ENCODE peak calls at places on chromosome 1, in five cellular contexts. One of them, this sample, is unnamed.

GRCh38 chr1:33905241-33905640 is 41.4 kb downstream of the HMGB4 start:
- DNase-seq in endothelial cell of umbilical vein: no peak
- DNase-seq in H9: no peak
- DNase-seq in SK-N-SH: no peak
- DNase-seq in IMR-90: no peak
- DNase-seq in this sample: no peak

GRCh38 chr1:40857737-40858136 is 4.4 kb downstream of the CITED4 start:
- DNase-seq in endothelial cell of umbilical vein: no peak
- DNase-seq in H9: no peak
- DNase-seq in SK-N-SH: no peak
- DNase-seq in IMR-90: no peak
- DNase-seq in this sample: no peak

GRCh38 chr1:44826375-44827196 is 16.5 kb downstream of the PTCH2 start:
- DNase-seq in endothelial cell of umbilical vein: peak
- DNase-seq in H9: peak
- DNase-seq in SK-N-SH: peak
- DNase-seq in IMR-90: no peak
- DNase-seq in this sample: no peak

GRCh38 chr1:41900611-41901444 is 17.9 kb downstream of the HIVEP3 start:
- DNase-seq in endothelial cell of umbilical vein: peak
- DNase-seq in H9: no peak
- DNase-seq in SK-N-SH: no peak
- DNase-seq in IMR-90: peak
- DNase-seq in this sample: peak

GRCh38 chr1:239247299-239247698 is 139.1 kb upstream of the CHRM3 start:
- DNase-seq in endothelial cell of umbilical vein: no peak
- DNase-seq in H9: no peak
- DNase-seq in SK-N-SH: no peak
- DNase-seq in IMR-90: no peak
- DNase-seq in this sample: peak

GRCh38 chr1:159598196-159598595 is 10.6 kb downstream of the APCS start:
- DNase-seq in endothelial cell of umbilical vein: peak
- DNase-seq in H9: no peak
- DNase-seq in SK-N-SH: no peak
- DNase-seq in IMR-90: peak
- DNase-seq in this sample: peak

GRCh38 chr1:214563881-214564280 is 12.5 kb upstream of the PTPN14 start:
- DNase-seq in endothelial cell of umbilical vein: no peak
- DNase-seq in H9: no peak
- DNase-seq in SK-N-SH: no peak
- DNase-seq in IMR-90: peak
- DNase-seq in this sample: peak

GRCh38 chr1:218390625-218391024 is 45.5 kb downstream of the TGFB2 start:
- DNase-seq in endothelial cell of umbilical vein: peak
- DNase-seq in H9: no peak
- DNase-seq in SK-N-SH: peak
- DNase-seq in IMR-90: no peak
- DNase-seq in this sample: no peak

GRCh38 chr1:59707216-59707615 is 107.5 kb upstream of the HOOK1 start:
- DNase-seq in endothelial cell of umbilical vein: peak
- DNase-seq in H9: no peak
- DNase-seq in SK-N-SH: no peak
- DNase-seq in IMR-90: peak
- DNase-seq in this sample: peak

GRCh38 chr1:197921235-197922069 is 4.3 kb downstream of the LHX9 start:
- DNase-seq in endothelial cell of umbilical vein: no peak
- DNase-seq in H9: peak
- DNase-seq in SK-N-SH: no peak
- DNase-seq in IMR-90: no peak
- DNase-seq in this sample: no peak

GRCh38 chr1:85992756-85993155 is 163.8 kb downstream of the COL24A1 start:
- DNase-seq in endothelial cell of umbilical vein: peak
- DNase-seq in H9: no peak
- DNase-seq in SK-N-SH: no peak
- DNase-seq in IMR-90: peak
- DNase-seq in this sample: peak

GRCh38 chr1:202501281-202501680 is 152.8 kb downstream of the PPP1R12B start:
- DNase-seq in endothelial cell of umbilical vein: peak
- DNase-seq in H9: no peak
- DNase-seq in SK-N-SH: peak
- DNase-seq in IMR-90: peak
- DNase-seq in this sample: peak

GRCh38 chr1:1351511-1352427 is 2.6 kb upstream of the DVL1 start:
- DNase-seq in endothelial cell of umbilical vein: no peak
- DNase-seq in H9: no peak
- DNase-seq in SK-N-SH: no peak
- DNase-seq in IMR-90: peak
- DNase-seq in this sample: peak

GRCh38 chr1:40780678-40781613 is 2.6 kb upstream of the KCNQ4 start:
- DNase-seq in endothelial cell of umbilical vein: no peak
- DNase-seq in H9: no peak
- DNase-seq in SK-N-SH: no peak
- DNase-seq in IMR-90: peak
- DNase-seq in this sample: peak

GRCh38 chr1:218480137-218480536 is 135.0 kb downstream of the TGFB2 start:
- DNase-seq in endothelial cell of umbilical vein: peak
- DNase-seq in H9: no peak
- DNase-seq in SK-N-SH: no peak
- DNase-seq in IMR-90: peak
- DNase-seq in this sample: peak

GRCh38 chr1:214165850-214166374 is 115.0 kb upstream of the SMYD2 start:
- DNase-seq in endothelial cell of umbilical vein: no peak
- DNase-seq in H9: no peak
- DNase-seq in SK-N-SH: peak
- DNase-seq in IMR-90: no peak
- DNase-seq in this sample: no peak

GRCh38 chr1:59178339-59178744 is 118.6 kb upstream of the FGGY start:
- DNase-seq in endothelial cell of umbilical vein: no peak
- DNase-seq in H9: no peak
- DNase-seq in SK-N-SH: no peak
- DNase-seq in IMR-90: peak
- DNase-seq in this sample: peak

GRCh38 chr1:213987876-213988638 is at the start of gene PROX1:
- DNase-seq in endothelial cell of umbilical vein: peak
- DNase-seq in H9: peak
- DNase-seq in SK-N-SH: peak
- DNase-seq in IMR-90: peak
- DNase-seq in this sample: peak

GRCh38 chr1:154956557-154956956 is 658 bp upstream of the PBXIP1 start:
- DNase-seq in endothelial cell of umbilical vein: peak
- DNase-seq in H9: no peak
- DNase-seq in SK-N-SH: no peak
- DNase-seq in IMR-90: no peak
- DNase-seq in this sample: peak

GRCh38 chr1:188958461-188959115 is 1519.1 kb downstream of the BRINP3 start:
- DNase-seq in endothelial cell of umbilical vein: no peak
- DNase-seq in H9: no peak
- DNase-seq in SK-N-SH: no peak
- DNase-seq in IMR-90: peak
- DNase-seq in this sample: peak

GRCh38 chr1:151472852-151473731 is 13.8 kb upstream of the POGZ start:
- DNase-seq in endothelial cell of umbilical vein: peak
- DNase-seq in H9: peak
- DNase-seq in SK-N-SH: peak
- DNase-seq in IMR-90: peak
- DNase-seq in this sample: peak

GRCh38 chr1:36128126-36128904 is 3.3 kb upstream of the COL8A2 start:
- DNase-seq in endothelial cell of umbilical vein: no peak
- DNase-seq in H9: no peak
- DNase-seq in SK-N-SH: peak
- DNase-seq in IMR-90: peak
- DNase-seq in this sample: no peak

GRCh38 chr1:167737169-167737568 is 15.4 kb downstream of the MPZL1 start:
- DNase-seq in endothelial cell of umbilical vein: no peak
- DNase-seq in H9: no peak
- DNase-seq in SK-N-SH: no peak
- DNase-seq in IMR-90: no peak
- DNase-seq in this sample: no peak

GRCh38 chr1:78092686-78093085 is 46.9 kb downstream of the GIPC2 start:
- DNase-seq in endothelial cell of umbilical vein: no peak
- DNase-seq in H9: no peak
- DNase-seq in SK-N-SH: no peak
- DNase-seq in IMR-90: no peak
- DNase-seq in this sample: no peak
- H3K9ac ChIP-seq in endothelial cell of umbilical vein: no peak
- H3K9ac ChIP-seq in H9: no peak
- H3K9ac ChIP-seq in SK-N-SH: no peak
- H3K9ac ChIP-seq in IMR-90: no peak
- H3K9ac ChIP-seq in this sample: no peak

GRCh38 chr1:199087081-199087614 is 448.3 kb downstream of the PTPRC start:
- DNase-seq in endothelial cell of umbilical vein: no peak
- DNase-seq in H9: no peak
- DNase-seq in SK-N-SH: no peak
- DNase-seq in IMR-90: peak
- DNase-seq in this sample: peak

GRCh38 chr1:199083680-199084079 is 444.8 kb downstream of the PTPRC start:
- DNase-seq in endothelial cell of umbilical vein: no peak
- DNase-seq in H9: no peak
- DNase-seq in SK-N-SH: peak
- DNase-seq in IMR-90: peak
- DNase-seq in this sample: peak

GRCh38 chr1:199084293-199084692 is 445.5 kb downstream of the PTPRC start:
- DNase-seq in endothelial cell of umbilical vein: no peak
- DNase-seq in H9: no peak
- DNase-seq in SK-N-SH: no peak
- DNase-seq in IMR-90: peak
- DNase-seq in this sample: peak

GRCh38 chr1:199085903-199086302 is 447.1 kb downstream of the PTPRC start:
- DNase-seq in endothelial cell of umbilical vein: no peak
- DNase-seq in H9: no peak
- DNase-seq in SK-N-SH: no peak
- DNase-seq in IMR-90: no peak
- DNase-seq in this sample: no peak

GRCh38 chr1:199089393-199090122 is 450.7 kb downstream of the PTPRC start:
- DNase-seq in endothelial cell of umbilical vein: no peak
- DNase-seq in H9: no peak
- DNase-seq in SK-N-SH: no peak
- DNase-seq in IMR-90: peak
- DNase-seq in this sample: no peak
- H3K9ac ChIP-seq in endothelial cell of umbilical vein: no peak
- H3K9ac ChIP-seq in H9: no peak
- H3K9ac ChIP-seq in SK-N-SH: no peak
- H3K9ac ChIP-seq in IMR-90: no peak
- H3K9ac ChIP-seq in this sample: no peak

DNA sequence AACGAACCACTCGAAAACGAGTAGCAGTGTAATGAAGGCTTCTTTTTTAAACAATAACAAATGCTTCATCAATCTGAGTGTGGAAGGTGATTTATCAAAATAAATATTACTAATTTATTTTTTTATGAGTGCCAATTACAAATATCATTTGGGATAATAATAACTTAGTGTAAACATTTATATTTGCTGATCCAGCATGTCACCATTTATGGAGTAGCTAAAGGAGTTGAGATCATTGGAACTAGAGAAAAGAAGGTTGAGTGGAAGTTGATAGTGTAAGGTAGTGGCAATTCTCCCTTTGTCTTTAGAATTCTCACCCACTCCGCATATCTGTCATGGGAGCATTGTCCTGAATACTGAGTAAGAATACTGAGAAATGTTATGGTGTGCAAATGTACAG is 67.1 kb upstream of the KIF26B start:
- DNase-seq in endothelial cell of umbilical vein: no peak
- DNase-seq in H9: no peak
- DNase-seq in SK-N-SH: no peak
- DNase-seq in IMR-90: no peak
- DNase-seq in this sample: no peak
- H3K9ac ChIP-seq in endothelial cell of umbilical vein: no peak
- H3K9ac ChIP-seq in H9: no peak
- H3K9ac ChIP-seq in SK-N-SH: no peak
- H3K9ac ChIP-seq in IMR-90: no peak
- H3K9ac ChIP-seq in this sample: no peak

GRCh38 chr1:157696966-157697628 is 3.5 kb downstream of the FCRL3 start:
- DNase-seq in endothelial cell of umbilical vein: no peak
- DNase-seq in H9: no peak
- DNase-seq in SK-N-SH: no peak
- DNase-seq in IMR-90: no peak
- DNase-seq in this sample: no peak

GRCh38 chr1:157697781-157698569 is 2.6 kb downstream of the FCRL3 start:
- DNase-seq in endothelial cell of umbilical vein: no peak
- DNase-seq in H9: no peak
- DNase-seq in SK-N-SH: no peak
- DNase-seq in IMR-90: no peak
- DNase-seq in this sample: no peak

GRCh38 chr1:157700711-157701110 is at the start of gene FCRL3:
- DNase-seq in endothelial cell of umbilical vein: no peak
- DNase-seq in H9: no peak
- DNase-seq in SK-N-SH: no peak
- DNase-seq in IMR-90: no peak
- DNase-seq in this sample: no peak

GRCh38 chr1:157702308-157702825 is 1.8 kb upstream of the FCRL3 start:
- DNase-seq in endothelial cell of umbilical vein: no peak
- DNase-seq in H9: no peak
- DNase-seq in SK-N-SH: no peak
- DNase-seq in IMR-90: no peak
- DNase-seq in this sample: no peak

DNA sequence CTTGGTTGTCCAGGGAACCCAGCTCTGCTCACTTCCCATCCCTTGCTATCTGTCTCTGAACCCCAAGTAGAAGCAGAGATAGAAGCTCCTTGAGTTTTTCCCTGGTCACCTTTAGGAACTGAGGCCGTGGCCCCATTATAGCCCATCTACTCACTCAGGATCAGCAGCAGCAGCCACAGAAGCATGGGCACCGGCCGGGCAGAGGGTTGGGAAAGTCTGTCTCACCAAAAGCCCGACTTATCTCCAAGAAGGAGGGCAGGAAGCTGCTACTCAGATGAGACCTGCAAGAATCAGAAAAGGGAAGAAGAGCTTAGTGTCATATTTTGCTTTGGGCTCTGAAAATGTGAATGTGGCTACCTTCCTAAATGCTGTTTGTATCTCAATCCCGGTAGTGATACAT is 264 bp downstream of the FCRL3 start:
- DNase-seq in endothelial cell of umbilical vein: no peak
- DNase-seq in H9: no peak
- DNase-seq in SK-N-SH: no peak
- DNase-seq in IMR-90: no peak
- DNase-seq in this sample: no peak
- H3K9ac ChIP-seq in endothelial cell of umbilical vein: no peak
- H3K9ac ChIP-seq in H9: no peak
- H3K9ac ChIP-seq in SK-N-SH: no peak
- H3K9ac ChIP-seq in IMR-90: no peak
- H3K9ac ChIP-seq in this sample: no peak